ENCODE peak calls at places on chromosomes 1 and 21, in ten cellular contexts. C is stomach, M is SK-N-SH, N is sigmoid colon, J is esophagus muscularis mucosa, E is GM12878, Y is K562, H is suprapubic skin, O is transverse colon, R is tibial nerve. K is an unnamed sample.

GRCh38 chr1:108075055-108075454 is 110.1 kb upstream of the VAV3 start:
- DNase-seq in M (no peak), C (no peak), O (no peak), E (peak), N (no peak), Y (no peak), R (no peak), H (no peak), J (no peak), K (no peak)

GRCh38 chr1:156140879-156141707 is 12.3 kb upstream of the SEMA4A start:
- DNase-seq in O (no peak), M (peak), C (no peak), H (no peak), E (no peak), R (no peak), N (no peak), Y (peak), J (no peak), K (no peak)

GRCh38 chr21:46416551-46416950 is 42.1 kb upstream of the DIP2A start:
- DNase-seq in E (no peak), M (no peak), O (no peak), R (no peak), J (no peak), H (no peak), C (no peak), N (no peak), Y (no peak), K (no peak)

GRCh38 chr1:169729991-169730390 is 3.9 kb downstream of the SELE start:
- DNase-seq in C (no peak), Y (no peak), N (no peak), O (no peak), R (no peak), M (no peak), H (no peak), E (no peak), J (no peak), K (no peak)

GRCh38 chr1:89894210-89894668 is 73.4 kb downstream of the LRRC8D start:
- DNase-seq in J (no peak), Y (no peak), C (no peak), H (no peak), E (no peak), N (no peak), O (no peak), R (no peak), M (no peak), K (no peak)

GRCh38 chr1:151887028-151887427 is 22.3 kb downstream of the THEM4 start:
- DNase-seq in J (no peak), C (no peak), O (no peak), N (no peak), R (no peak), E (no peak), H (no peak), Y (no peak), M (no peak), K (no peak)

GRCh38 chr1:27438621-27439061 is 46.2 kb downstream of the GPR3 start:
- DNase-seq in R (no peak), O (no peak), N (no peak), Y (no peak), C (no peak), M (no peak), J (no peak), H (no peak), E (no peak), K (no peak)

GRCh38 chr1:1171551-1172340 is 1.9 kb upstream of the TTLL10 start:
- DNase-seq in E (no peak), N (no peak), J (no peak), Y (no peak), C (no peak), O (no peak), M (peak), H (no peak), R (no peak), K (no peak)

GRCh38 chr1:170805957-170806662 is 129.2 kb upstream of the MROH9 start:
- DNase-seq in M (no peak), O (no peak), Y (no peak), E (no peak), R (peak), H (no peak), J (no peak), C (no peak), N (no peak), K (no peak)

GRCh38 chr1:169460193-169460833 is 25.4 kb downstream of the SLC19A2 start:
- DNase-seq in C (peak), H (no peak), O (no peak), N (no peak), Y (no peak), R (no peak), M (peak), J (no peak), E (no peak), K (peak)

DNA sequence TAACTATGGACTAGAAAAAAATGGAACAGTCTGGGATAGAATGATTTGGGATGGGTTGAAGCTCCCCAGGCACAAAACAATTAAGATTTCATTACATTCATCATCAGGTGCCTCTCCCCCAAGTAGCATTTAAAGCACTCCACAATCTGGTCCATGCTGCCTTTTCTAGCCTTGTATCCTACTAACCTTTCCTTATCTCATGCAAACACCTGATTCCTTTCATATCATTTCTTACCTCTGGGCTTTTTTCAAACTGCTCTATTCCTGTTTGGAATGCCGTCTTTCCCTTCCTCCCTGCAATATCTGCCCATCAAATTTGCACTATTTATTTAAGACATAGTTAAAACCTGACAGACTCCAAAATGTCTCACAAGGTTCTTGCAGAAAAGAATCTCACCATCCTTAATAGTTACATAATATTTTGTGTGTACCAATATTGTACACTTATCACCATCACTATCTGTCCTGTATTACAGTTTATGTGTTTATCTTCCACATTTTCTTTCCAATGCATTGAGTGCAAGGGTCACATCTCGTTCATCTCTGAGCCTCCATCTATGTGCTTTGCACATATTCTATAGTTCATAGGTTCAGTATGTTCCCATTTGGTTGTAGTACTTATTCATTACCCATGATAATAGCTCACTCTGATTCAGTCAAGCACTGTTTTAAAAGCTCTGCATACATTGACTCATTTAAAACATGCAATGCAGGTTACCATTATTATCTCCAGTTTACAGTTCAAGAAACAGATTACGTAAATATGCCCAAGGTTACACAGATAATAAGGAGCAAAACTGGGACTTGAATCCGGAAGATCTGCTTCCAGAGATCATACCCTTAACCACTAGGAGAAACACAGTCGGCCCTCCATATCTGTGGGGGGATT is 16.1 kb upstream of the SHCBP1L start:
- DNase-seq in H (no peak), J (no peak), C (no peak), N (no peak), R (no peak), O (no peak), Y (no peak), M (no peak), E (no peak), K (no peak)
- TF ChIP-seq EP300 in H (no peak), J (no peak), C (no peak), N (no peak), R (no peak), O (no peak), Y (no peak), M (no peak), E (no peak), K (no peak)

GRCh38 chr1:163706915-163707314 is 385.2 kb downstream of the NUF2 start:
- DNase-seq in N (no peak), E (no peak), M (no peak), J (no peak), R (no peak), H (no peak), O (no peak), Y (no peak), C (no peak), K (no peak)

GRCh38 chr1:163712321-163712720 is 390.6 kb downstream of the NUF2 start:
- DNase-seq in C (no peak), R (no peak), E (no peak), H (no peak), N (no peak), Y (no peak), J (no peak), M (no peak), O (no peak), K (no peak)

GRCh38 chr1:163703794-163704193 is 382.0 kb downstream of the NUF2 start:
- DNase-seq in O (no peak), N (no peak), H (no peak), R (no peak), J (no peak), E (no peak), M (no peak), C (no peak), Y (no peak), K (no peak)

GRCh38 chr1:163709636-163710035 is 387.9 kb downstream of the NUF2 start:
- DNase-seq in C (no peak), O (no peak), Y (no peak), E (no peak), N (no peak), H (no peak), M (no peak), R (no peak), J (no peak), K (no peak)
- TF ChIP-seq EP300 in C (no peak), O (no peak), Y (no peak), E (no peak), N (no peak), H (no peak), M (no peak), R (no peak), J (no peak), K (no peak)

GRCh38 chr1:230972855-230973271 is 5.8 kb downstream of the TTC13 start:
- DNase-seq in H (no peak), N (no peak), J (no peak), M (no peak), E (peak), O (peak), Y (no peak), R (no peak), C (no peak), K (no peak)
- TF ChIP-seq EP300 in H (no peak), N (no peak), J (no peak), M (no peak), E (no peak), O (no peak), Y (no peak), R (no peak), C (no peak), K (no peak)

GRCh38 chr1:206829282-206829681 is 36.1 kb upstream of the IL20 start:
- DNase-seq in E (no peak), C (no peak), M (no peak), R (no peak), J (peak), N (no peak), O (no peak), H (no peak), Y (no peak), K (no peak)
- TF ChIP-seq EP300 in E (no peak), C (no peak), M (no peak), R (no peak), J (no peak), N (no peak), O (no peak), H (no peak), Y (no peak), K (no peak)